ENCODE peak calls at places on chromosomes 16 and 17, in seven cellular contexts. N is heart left ventricle, W is adrenal gland, K is A549, P is lower leg skin, L is uterus, T is ovary. X is an unnamed sample.

GRCh38 chr17:18921912-18922451 is 30.0 kb upstream of the SLC5A10 start:
- DNase-seq in N (no peak), W (no peak), K (peak; percentile 96), P (no peak), L (no peak), T (no peak), X (no peak)

GRCh38 chr17:69506489-69506888 is 92.0 kb downstream of the MAP2K6 start:
- DNase-seq in N (no peak), W (no peak), K (peak; percentile 37), P (no peak), L (no peak), T (no peak), X (no peak)

GRCh38 chr17:48752399-48753288 is 24.1 kb upstream of the HOXB13 start:
- DNase-seq in N (no peak), W (no peak), K (no peak), P (no peak), L (no peak), T (no peak), X (no peak)

GRCh38 chr16:66692341-66692740 is 4.2 kb downstream of the CMTM4 start:
- DNase-seq in N (no peak), W (no peak), K (no peak), P (no peak), L (no peak), T (no peak), X (no peak)

GRCh38 chr17:80195671-80196529 is 24.2 kb downstream of the SGSH start:
- DNase-seq in N (no peak), W (peak; percentile 51), K (no peak), P (no peak), L (no peak), T (no peak), X (peak; percentile 27)

GRCh38 chr17:77423589-77424451 is 283.1 kb downstream of the SEC14L1 start:
- DNase-seq in N (peak; percentile 95), W (peak; percentile 98), K (no peak), P (peak; percentile 97), L (peak; percentile 98), T (peak; percentile 95), X (no peak)

GRCh38 chr17:27319536-27320221 is 25.8 kb downstream of the WSB1 start:
- DNase-seq in N (peak; percentile 85), W (peak; percentile 89), K (no peak), P (peak; percentile 92), L (peak; percentile 67), T (peak; percentile 73), X (no peak)

GRCh38 chr17:19248923-19249574 is 11.9 kb downstream of the EPN2 start:
- DNase-seq in N (peak; percentile 81), W (peak; percentile 57), K (no peak), P (no peak), L (peak; percentile 69), T (peak; percentile 54), X (peak; percentile 87)

GRCh38 chr17:146983-147761 is 9.8 kb downstream of the SCGB1C2 start:
- DNase-seq in N (no peak), W (peak; percentile 13), K (no peak), P (peak; percentile 77), L (peak; percentile 7), T (peak; percentile 7), X (no peak)

GRCh38 chr16:64356267-64356666 is 765.6 kb downstream of the CDH11 start:
- DNase-seq in N (no peak), W (no peak), K (no peak), P (no peak), L (no peak), T (no peak), X (peak; percentile 5)

GRCh38 chr16:50979806-50980620 is 171.1 kb downstream of the SALL1 start:
- DNase-seq in N (no peak), W (no peak), K (no peak), P (no peak), L (no peak), T (no peak), X (no peak)

GRCh38 chr16:69240336-69240735 is 53.4 kb downstream of the SNTB2 start:
- DNase-seq in N (no peak), W (no peak), K (no peak), P (no peak), L (no peak), T (no peak), X (no peak)

GRCh38 chr16:719815-720506 is 985 bp upstream of the ANTKMT start:
- DNase-seq in N (no peak), W (no peak), K (peak; percentile 70), P (no peak), L (no peak), T (no peak), X (peak; percentile 89)

GRCh38 chr17:50511058-50511457 is 2.8 kb downstream of the MYCBPAP start:
- DNase-seq in N (no peak), W (peak; percentile 51), K (no peak), P (no peak), L (no peak), T (peak; percentile 55), X (peak; percentile 57)

GRCh38 chr16:9846362-9847099 is 335.7 kb downstream of the GRIN2A start:
- DNase-seq in N (no peak), W (no peak), K (no peak), P (no peak), L (no peak), T (no peak), X (no peak)

GRCh38 chr16:46976550-46976949 is 3.1 kb upstream of the DNAJA2 start:
- DNase-seq in N (no peak), W (no peak), K (no peak), P (no peak), L (no peak), T (no peak), X (no peak)

GRCh38 chr16:11224894-11225676 is 30.9 kb downstream of the SOCS1 start:
- DNase-seq in N (peak; percentile 38), W (peak; percentile 52), K (no peak), P (peak; percentile 87), L (no peak), T (no peak), X (no peak)

GRCh38 chr16:4648917-4649316 is 24.3 kb downstream of the MGRN1 start:
- DNase-seq in N (no peak), W (no peak), K (no peak), P (no peak), L (no peak), T (no peak), X (no peak)

GRCh38 chr17:13420294-13421277 is 181.1 kb downstream of the HS3ST3A1 start:
- DNase-seq in N (no peak), W (no peak), K (no peak), P (no peak), L (no peak), T (no peak), X (no peak)

GRCh38 chr17:79686476-79686875 is 44.3 kb upstream of the ENPP7 start:
- DNase-seq in N (no peak), W (no peak), K (no peak), P (no peak), L (no peak), T (no peak), X (no peak)

GRCh38 chr17:18353541-18353940 is 9.8 kb downstream of the SHMT1 start:
- DNase-seq in N (no peak), W (no peak), K (no peak), P (no peak), L (no peak), T (no peak), X (no peak)

GRCh38 chr17:72270530-72270929 is 149.7 kb downstream of the SOX9 start:
- DNase-seq in N (no peak), W (peak; percentile 17), K (no peak), P (no peak), L (no peak), T (no peak), X (no peak)

GRCh38 chr17:42428141-42428944 is 5.3 kb upstream of the CAVIN1 start:
- DNase-seq in N (no peak), W (peak; percentile 72), K (peak; percentile 98), P (no peak), L (no peak), T (no peak), X (peak; percentile 63)

GRCh38 chr17:3792481-3792880 is 8.5 kb downstream of the ITGAE start:
- DNase-seq in N (no peak), W (no peak), K (no peak), P (no peak), L (no peak), T (peak; percentile 58), X (no peak)
- TF ChIP-seq POLR2A in N (no peak), W (no peak), K (no peak), P (no peak), L (no peak), T (no peak), X (no peak)

DNA sequence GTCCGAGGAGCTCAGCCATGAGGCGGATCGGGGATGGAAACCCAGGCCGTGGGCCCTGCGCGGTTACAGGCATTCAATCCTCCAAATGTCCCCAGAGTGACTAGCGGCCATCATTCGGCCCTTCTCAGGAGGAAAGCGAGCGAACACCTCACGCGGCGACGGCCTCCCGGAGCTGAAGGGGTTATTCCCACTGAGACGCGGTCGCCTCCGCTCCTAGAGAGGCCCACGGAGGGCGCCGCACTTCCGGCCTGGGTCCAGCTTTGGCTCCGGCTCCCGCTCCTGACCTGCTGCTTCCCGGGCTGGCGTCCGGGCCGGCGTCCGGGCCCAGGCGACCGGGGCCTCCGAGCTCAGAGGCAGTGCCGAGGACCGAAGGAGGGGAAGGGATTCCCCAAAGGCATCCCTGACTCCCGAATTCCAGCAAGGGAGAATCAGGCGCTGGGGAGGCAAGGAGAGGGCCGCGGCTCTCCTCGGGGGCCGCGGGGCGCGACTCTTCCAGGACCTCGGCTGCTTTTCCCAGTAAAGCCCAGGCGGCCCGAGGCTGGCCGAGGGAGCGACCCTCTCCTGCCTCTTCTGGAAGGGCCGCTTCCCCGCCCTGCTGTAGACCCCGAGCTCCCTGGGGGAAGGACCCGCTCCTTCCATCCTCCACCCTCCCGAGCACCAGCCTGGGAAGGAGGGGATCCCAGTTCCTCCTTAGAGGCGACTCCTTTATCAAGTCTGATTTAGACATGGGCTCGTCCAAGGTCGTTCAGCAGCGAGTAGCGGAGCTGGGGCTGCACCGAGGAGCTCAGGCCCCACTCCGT is 18.6 kb upstream of the ZNF629 start:
- DNase-seq in N (peak; percentile 91), W (peak; percentile 94), K (peak; percentile 89), P (peak; percentile 97), L (peak; percentile 84), T (peak; percentile 90), X (peak; percentile 88)
- TF ChIP-seq POLR2A in N (peak; percentile 76), W (peak; percentile 96), K (peak; percentile 89), P (no peak), L (peak; percentile 57), T (peak; percentile 96), X (peak; percentile 84)

GRCh38 chr16:30092373-30093010 is 768 bp upstream of the TBX6 start:
- DNase-seq in N (peak; percentile 87), W (peak; percentile 83), K (peak; percentile 96), P (peak; percentile 94), L (peak; percentile 76), T (peak; percentile 76), X (no peak)

GRCh38 chr16:30094541-30095165 is 1.4 kb downstream of the YPEL3 start:
- DNase-seq in N (no peak), W (no peak), K (no peak), P (no peak), L (peak; percentile 55), T (peak; percentile 51), X (no peak)

GRCh38 chr16:30088832-30089624 is 2.7 kb downstream of the TBX6 start:
- DNase-seq in N (no peak), W (no peak), K (no peak), P (peak; percentile 83), L (no peak), T (no peak), X (no peak)

GRCh38 chr16:30090607-30091332 is 954 bp downstream of the TBX6 start:
- DNase-seq in N (no peak), W (no peak), K (no peak), P (peak; percentile 87), L (no peak), T (no peak), X (no peak)

GRCh38 chr16:30091474-30092372 is at the start of gene TBX6:
- DNase-seq in N (peak; percentile 95), W (peak; percentile 94), K (peak; percentile 90), P (peak; percentile 98), L (peak; percentile 87), T (peak; percentile 89), X (no peak)
- TF ChIP-seq POLR2A in N (no peak), W (peak; percentile 37), K (peak; percentile 53), P (no peak), L (peak; percentile 52), T (no peak), X (no peak)

GRCh38 chr16:24988137-24988535 is 27.0 kb downstream of the ARHGAP17 start:
- DNase-seq in N (no peak), W (no peak), K (no peak), P (no peak), L (no peak), T (no peak), X (no peak)
- TF ChIP-seq POLR2A in N (no peak), W (no peak), K (no peak), P (no peak), L (no peak), T (no peak), X (no peak)